ENCODE peak calls at places on chromosome 2, in five cellular contexts. S, X, Y, P and V are unnamed samples.

GRCh38 chr2:127188797-127189196 is 31.3 kb downstream of the CYP27C1 start:
- DNase-seq in P (no peak), Y (no peak), X (no peak), S (no peak), V (no peak)

GRCh38 chr2:133756833-133757232 is 188.6 kb upstream of the NCKAP5 start:
- DNase-seq in P (no peak), S (no peak), X (no peak), Y (no peak), V (no peak)

GRCh38 chr2:182827182-182827879 is 39.1 kb downstream of the FRZB start:
- DNase-seq in X (no peak), Y (no peak), S (peak), P (no peak), V (no peak)

GRCh38 chr2:128645631-128646030 is 327.0 kb upstream of the HS6ST1 start:
- DNase-seq in P (no peak), X (no peak), Y (no peak), S (no peak), V (no peak)

GRCh38 chr2:202609381-202610145 is 25.2 kb upstream of the FAM117B start:
- DNase-seq in Y (peak), S (no peak), X (no peak), P (no peak), V (no peak)

GRCh38 chr2:138081225-138082073 is 117.2 kb downstream of the HNMT start:
- DNase-seq in S (no peak), X (no peak), Y (no peak), P (peak), V (no peak)

GRCh38 chr2:201109186-201109585 is 6.8 kb upstream of the CFLAR start:
- DNase-seq in P (no peak), Y (no peak), S (no peak), X (no peak), V (no peak)

GRCh38 chr2:63582873-63583272 is 5.4 kb downstream of the WDPCP start:
- DNase-seq in P (no peak), X (no peak), S (no peak), Y (no peak), V (no peak)

GRCh38 chr2:160576054-160576499 is 82.5 kb upstream of the RBMS1 start:
- DNase-seq in Y (no peak), S (peak), X (no peak), P (no peak), V (no peak)

GRCh38 chr2:229043681-229044080 is 227.4 kb downstream of the PID1 start:
- DNase-seq in S (no peak), Y (no peak), P (no peak), X (no peak), V (no peak)

GRCh38 chr2:11876436-11876835 is 130.0 kb downstream of the LPIN1 start:
- DNase-seq in X (no peak), S (no peak), Y (no peak), P (no peak), V (no peak)

GRCh38 chr2:8477511-8478132 is 204.2 kb upstream of the ID2 start:
- DNase-seq in P (no peak), S (no peak), X (no peak), Y (peak), V (no peak)

GRCh38 chr2:212548459-212548815 is 9.8 kb upstream of the ERBB4 start:
- DNase-seq in S (peak), Y (no peak), P (peak), X (no peak), V (peak)

GRCh38 chr2:63053889-63054725 is 3.5 kb downstream of the OTX1 start:
- DNase-seq in P (no peak), S (no peak), Y (no peak), X (no peak), V (peak)

GRCh38 chr2:101883860-101884259 is 107.9 kb upstream of the IL1R2 start:
- DNase-seq in Y (no peak), S (peak), P (peak), X (peak), V (peak)

GRCh38 chr2:62787381-62787780 is 81.9 kb downstream of the EHBP1 start:
- DNase-seq in S (peak), P (no peak), Y (no peak), X (no peak), V (peak)

GRCh38 chr2:4091013-4091412 is 387.6 kb downstream of the DCDC2C start:
- DNase-seq in S (no peak), X (peak), P (no peak), Y (no peak), V (no peak)

GRCh38 chr2:170213651-170214050 is 35.7 kb downstream of the MYO3B start:
- DNase-seq in X (no peak), S (no peak), P (no peak), Y (no peak), V (no peak)

GRCh38 chr2:231411237-231411636 is 15.7 kb downstream of the B3GNT7 start:
- DNase-seq in X (no peak), Y (no peak), S (no peak), P (no peak), V (no peak)

GRCh38 chr2:177767768-177768167 is 304.8 kb downstream of the PDE11A start:
- DNase-seq in X (no peak), P (no peak), S (no peak), Y (no peak), V (no peak)

GRCh38 chr2:125696573-125696972 is 959.4 kb upstream of the GYPC start:
- DNase-seq in Y (no peak), P (no peak), S (no peak), X (peak), V (no peak)

GRCh38 chr2:127572841-127573240 is 37.4 kb downstream of the MYO7B start:
- DNase-seq in Y (no peak), S (no peak), P (no peak), X (no peak), V (no peak)

GRCh38 chr2:203759692-203760365 is 53.4 kb downstream of the CD28 start:
- DNase-seq in S (peak), Y (no peak), X (no peak), P (no peak), V (no peak)

GRCh38 chr2:178700922-178701342 is 106.3 kb downstream of the TTN start:
- DNase-seq in Y (no peak), X (peak), S (peak), P (peak), V (peak)

GRCh38 chr2:118865106-118865505 is 17.7 kb upstream of the EN1 start:
- DNase-seq in X (peak), S (peak), P (peak), Y (peak), V (peak)

GRCh38 chr2:237059155-237059875 is 26.4 kb upstream of the COPS8 start:
- DNase-seq in S (no peak), P (no peak), Y (peak), X (no peak), V (no peak)

GRCh38 chr2:30371028-30371708 is 75.9 kb upstream of the LCLAT1 start:
- DNase-seq in S (no peak), Y (no peak), X (no peak), P (no peak), V (no peak)

GRCh38 chr2:145906356-145906755 is 1386.4 kb upstream of the ZEB2 start:
- DNase-seq in X (no peak), P (peak), Y (no peak), S (peak), V (no peak)

GRCh38 chr2:72291059-72291458 is 143.4 kb upstream of the CYP26B1 start:
- DNase-seq in Y (no peak), P (no peak), S (peak), X (no peak), V (no peak)

GRCh38 chr2:19114754-19115231 is 243.6 kb downstream of the OSR1 start:
- DNase-seq in P (no peak), S (no peak), Y (no peak), X (no peak), V (no peak)

GRCh38 chr2:74867841-74868658 is 34.1 kb downstream of the HK2 start:
- DNase-seq in S (peak), X (no peak), Y (no peak), P (no peak), V (no peak)

GRCh38 chr2:16313235-16313980 is 352.2 kb downstream of the CYRIA start:
- DNase-seq in S (no peak), P (no peak), Y (no peak), X (no peak), V (no peak)

GRCh38 chr2:97889156-97889555 is 106.6 kb downstream of the TMEM131 start:
- DNase-seq in S (no peak), X (no peak), Y (no peak), P (no peak), V (no peak)

GRCh38 chr2:165877565-165878550 is 75.7 kb downstream of the TTC21B start:
- DNase-seq in S (peak), X (no peak), P (no peak), Y (peak), V (no peak)

GRCh38 chr2:26542676-26543505 is 65.0 kb upstream of the OTOF start:
- DNase-seq in S (no peak), Y (no peak), P (no peak), X (no peak), V (no peak)

GRCh38 chr2:234469251-234469845 is 27.5 kb downstream of the ARL4C start:
- DNase-seq in X (no peak), Y (no peak), S (peak), P (no peak), V (no peak)

GRCh38 chr2:21331625-21332370 is 208.0 kb downstream of the TDRD15 start:
- DNase-seq in S (no peak), X (no peak), P (no peak), Y (no peak), V (no peak)

GRCh38 chr2:136378712-136379595 is 261.0 kb upstream of the CXCR4 start:
- DNase-seq in Y (no peak), P (peak), X (peak), S (peak), V (peak)

GRCh38 chr2:6999161-6999877 is 82.1 kb downstream of the RNF144A start:
- DNase-seq in S (no peak), Y (peak), X (no peak), P (no peak), V (no peak)

DNA sequence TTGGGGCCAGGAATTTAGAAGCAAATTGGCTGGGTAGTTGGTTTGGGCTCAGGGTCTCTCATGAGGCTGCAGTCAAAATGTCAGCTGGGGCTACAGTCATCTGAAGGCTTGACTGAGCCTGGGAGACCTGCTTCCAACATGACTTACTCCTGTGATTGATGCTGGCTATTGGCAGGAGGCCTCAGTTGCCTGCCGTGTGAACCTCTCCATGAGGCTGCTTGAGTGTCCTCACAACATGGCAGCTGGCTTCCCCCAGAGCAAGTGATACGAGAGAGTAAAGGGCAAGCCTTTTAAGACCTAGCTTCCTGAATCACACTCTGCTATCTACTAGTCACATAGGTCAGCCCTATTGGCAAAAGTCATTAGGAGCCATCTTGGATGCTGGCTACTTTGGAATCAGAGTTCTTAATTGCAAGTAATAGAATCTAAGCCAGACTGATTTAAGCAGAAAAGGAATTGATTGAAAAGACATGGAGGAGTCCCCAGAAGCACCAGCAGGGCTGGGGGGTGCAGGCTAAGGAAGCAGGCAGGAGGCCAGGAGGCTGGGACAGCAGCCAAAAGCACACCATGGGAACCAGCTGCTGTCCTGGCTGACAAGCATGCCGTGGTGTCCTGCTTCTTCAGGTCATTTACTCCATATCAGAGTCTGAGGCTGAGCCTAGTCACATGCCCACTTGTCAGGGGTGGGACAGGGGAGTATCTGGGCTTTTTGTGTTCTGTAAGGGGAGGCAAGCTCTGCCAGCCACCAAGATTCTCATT is 7.8 kb upstream of the GIGYF2 start:
- DNase-seq in S (peak), Y (no peak), P (no peak), X (no peak), V (peak)
- TF ChIP-seq SMC3 in S (no peak), Y (no peak), P (no peak), X (no peak), V (no peak)

GRCh38 chr2:110644357-110644756 is 33.5 kb downstream of the BUB1 start:
- DNase-seq in X (no peak), S (no peak), P (no peak), Y (no peak), V (no peak)
- H2AFZ ChIP-seq in X (no peak), S (no peak), P (no peak), Y (no peak), V (no peak)

GRCh38 chr2:9805435-9806297 is 37.6 kb upstream of the TAF1B start:
- DNase-seq in P (no peak), X (no peak), S (peak), Y (no peak), V (peak)

GRCh38 chr2:9807056-9807455 is 36.2 kb upstream of the TAF1B start:
- DNase-seq in Y (no peak), P (no peak), X (no peak), S (no peak), V (peak)

GRCh38 chr2:9807555-9808305 is 35.5 kb upstream of the TAF1B start:
- DNase-seq in Y (no peak), P (no peak), S (no peak), X (no peak), V (peak)

GRCh38 chr2:9806656-9807055 is 36.6 kb upstream of the TAF1B start:
- DNase-seq in S (no peak), X (no peak), P (no peak), Y (no peak), V (peak)

GRCh38 chr2:9806298-9806610 is 37.0 kb upstream of the TAF1B start:
- DNase-seq in X (no peak), S (no peak), P (no peak), Y (no peak), V (no peak)
- TF ChIP-seq SMC3 in X (no peak), S (no peak), P (no peak), Y (no peak), V (no peak)

DNA sequence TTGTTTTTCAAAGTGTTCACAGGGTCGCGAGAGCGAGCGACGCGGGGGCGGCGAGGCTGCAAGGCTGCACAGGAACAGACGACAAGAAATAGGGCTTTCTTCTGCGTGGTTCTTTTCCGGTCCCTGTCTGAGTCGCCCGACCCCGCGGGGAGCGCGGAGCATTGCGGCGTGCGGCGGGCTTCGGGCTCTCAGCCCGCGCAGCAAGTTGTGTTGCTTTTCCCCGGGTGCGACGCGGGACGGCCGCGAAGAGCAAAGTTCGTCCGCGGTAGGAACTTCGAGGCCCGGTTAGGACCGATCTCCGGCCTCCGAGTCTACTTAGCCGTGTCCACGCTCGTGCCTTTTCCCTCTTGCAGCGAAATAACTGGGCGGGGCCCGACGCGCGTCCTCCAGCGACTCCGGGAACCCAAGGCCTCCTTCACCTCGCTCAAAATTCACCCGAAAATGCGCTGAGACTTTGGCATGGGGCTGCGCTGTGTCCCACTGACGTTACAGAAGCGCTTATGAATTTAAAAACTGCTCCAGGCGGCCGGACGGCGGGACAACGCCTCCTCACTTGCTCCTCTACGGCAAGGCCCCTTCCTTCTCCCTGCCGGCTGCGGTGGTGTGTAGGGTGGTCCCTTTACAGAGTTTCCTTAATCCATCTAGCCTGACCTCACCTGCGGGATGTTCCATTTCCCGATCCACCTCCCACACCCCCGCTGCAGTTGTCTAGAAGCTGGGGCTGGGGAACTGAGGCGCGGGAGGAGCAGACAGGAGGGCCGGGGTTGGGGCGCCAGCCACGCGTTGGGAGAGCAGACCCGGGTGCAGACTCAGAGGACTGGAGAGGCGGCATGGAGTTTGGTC is 1.5 kb upstream of the BCL2L11 start:
- DNase-seq in P (no peak), S (no peak), Y (no peak), X (no peak), V (no peak)
- H2AFZ ChIP-seq in P (no peak), S (peak), Y (no peak), X (no peak), V (no peak)

GRCh38 chr2:159525012-159525411 is 91.3 kb downstream of the BAZ2B start:
- DNase-seq in S (no peak), P (no peak), X (no peak), Y (no peak), V (no peak)
- TF ChIP-seq SMC3 in S (no peak), P (no peak), X (no peak), Y (no peak), V (no peak)